ENCODE peak calls at places on chromosome 1, in seven cellular contexts. N is hepatocyte, I is mammary epithelial cell, O is brain microvascular endothelial cell, Q is Panc1, T is transverse colon, J is IMR-90. Z is an unnamed sample.

GRCh38 chr1:155897746-155898145 is 13.4 kb downstream of the RIT1 start:
- DNase-seq in N (no peak), I (no peak), O (no peak), Q (no peak), T (no peak), J (peak; percentile 4), Z (no peak)

GRCh38 chr1:205355054-205355453 is 1.7 kb downstream of the KLHDC8A start:
- DNase-seq in N (no peak), I (peak; percentile 48), O (no peak), Q (no peak), T (peak; percentile 86), J (no peak), Z (no peak)

GRCh38 chr1:231037585-231038517 is 2.2 kb downstream of the FAM89A start:
- DNase-seq in N (peak; percentile 23), I (no peak), O (peak; percentile 38), Q (no peak), T (no peak), J (no peak), Z (no peak)

GRCh38 chr1:175145899-175146298 is 46.7 kb downstream of the KIAA0040 start:
- DNase-seq in N (no peak), I (peak; percentile 46), O (no peak), Q (no peak), T (no peak), J (no peak), Z (no peak)

GRCh38 chr1:157163273-157164127 is 25.3 kb upstream of the ETV3 start:
- DNase-seq in N (peak; percentile 79), I (peak; percentile 43), O (peak; percentile 47), Q (peak; percentile 60), T (peak; percentile 80), J (peak; percentile 48), Z (peak; percentile 34)

GRCh38 chr1:26788515-26788785 is 700 bp downstream of the PIGV start:
- DNase-seq in N (no peak), I (no peak), O (no peak), Q (no peak), T (no peak), J (no peak), Z (no peak)

GRCh38 chr1:43819354-43819753 is 112.0 kb downstream of the ST3GAL3 start:
- DNase-seq in N (no peak), I (no peak), O (no peak), Q (no peak), T (no peak), J (no peak), Z (no peak)

GRCh38 chr1:197062692-197063091 is 4.4 kb downstream of the F13B start:
- DNase-seq in N (no peak), I (no peak), O (no peak), Q (no peak), T (no peak), J (no peak), Z (no peak)

GRCh38 chr1:224392411-224393249 is 36.0 kb downstream of the CNIH4 start:
- DNase-seq in N (no peak), I (no peak), O (no peak), Q (no peak), T (no peak), J (peak; percentile 70), Z (no peak)

GRCh38 chr1:77218477-77219165 is 609 bp downstream of the PIGK start:
- DNase-seq in N (peak; percentile 8), I (peak; percentile 8), O (peak; percentile 16), Q (no peak), T (no peak), J (peak; percentile 27), Z (peak; percentile 18)

GRCh38 chr1:2024451-2024850 is 5.3 kb downstream of the GABRD start:
- DNase-seq in N (no peak), I (no peak), O (no peak), Q (no peak), T (no peak), J (no peak), Z (no peak)

GRCh38 chr1:2023187-2023586 is 4.0 kb downstream of the GABRD start:
- DNase-seq in N (no peak), I (no peak), O (no peak), Q (no peak), T (no peak), J (no peak), Z (no peak)

GRCh38 chr1:2025491-2025981 is 6.4 kb downstream of the GABRD start:
- DNase-seq in N (no peak), I (no peak), O (no peak), Q (no peak), T (peak; percentile 27), J (no peak), Z (no peak)

GRCh38 chr1:2022063-2022770 is 3.1 kb downstream of the GABRD start:
- DNase-seq in N (no peak), I (no peak), O (no peak), Q (no peak), T (no peak), J (no peak), Z (no peak)

GRCh38 chr1:2024887-2025286 is 5.7 kb downstream of the GABRD start:
- DNase-seq in N (no peak), I (no peak), O (no peak), Q (no peak), T (no peak), J (no peak), Z (no peak)
- H3K27me3 ChIP-seq in N (peaks cover 25% of the 10 kb centered on the region), I (peaks cover 8% of the 10 kb centered on the region), O (peaks cover 27% of the 10 kb centered on the region), Q (no peaks in the 10 kb centered on the region), T (peaks cover 51% of the 10 kb centered on the region), J (peaks cover 58% of the 10 kb centered on the region), Z (peaks cover 30% of the 10 kb centered on the region)

GRCh38 chr1:12384836-12385456 is 155.1 kb downstream of the VPS13D start:
- DNase-seq in N (no peak), I (no peak), O (no peak), Q (no peak), T (no peak), J (no peak), Z (no peak)

GRCh38 chr1:12383001-12383400 is 153.2 kb downstream of the VPS13D start:
- DNase-seq in N (no peak), I (peak; percentile 71), O (no peak), Q (no peak), T (no peak), J (no peak), Z (peak; percentile 82)

GRCh38 chr1:12376236-12377064 is 146.6 kb downstream of the VPS13D start:
- DNase-seq in N (peak; percentile 16), I (no peak), O (no peak), Q (no peak), T (no peak), J (no peak), Z (no peak)

GRCh38 chr1:12383786-12384185 is 154.0 kb downstream of the VPS13D start:
- DNase-seq in N (no peak), I (peak; percentile 57), O (peak; percentile 38), Q (no peak), T (no peak), J (peak; percentile 37), Z (peak; percentile 57)

DNA sequence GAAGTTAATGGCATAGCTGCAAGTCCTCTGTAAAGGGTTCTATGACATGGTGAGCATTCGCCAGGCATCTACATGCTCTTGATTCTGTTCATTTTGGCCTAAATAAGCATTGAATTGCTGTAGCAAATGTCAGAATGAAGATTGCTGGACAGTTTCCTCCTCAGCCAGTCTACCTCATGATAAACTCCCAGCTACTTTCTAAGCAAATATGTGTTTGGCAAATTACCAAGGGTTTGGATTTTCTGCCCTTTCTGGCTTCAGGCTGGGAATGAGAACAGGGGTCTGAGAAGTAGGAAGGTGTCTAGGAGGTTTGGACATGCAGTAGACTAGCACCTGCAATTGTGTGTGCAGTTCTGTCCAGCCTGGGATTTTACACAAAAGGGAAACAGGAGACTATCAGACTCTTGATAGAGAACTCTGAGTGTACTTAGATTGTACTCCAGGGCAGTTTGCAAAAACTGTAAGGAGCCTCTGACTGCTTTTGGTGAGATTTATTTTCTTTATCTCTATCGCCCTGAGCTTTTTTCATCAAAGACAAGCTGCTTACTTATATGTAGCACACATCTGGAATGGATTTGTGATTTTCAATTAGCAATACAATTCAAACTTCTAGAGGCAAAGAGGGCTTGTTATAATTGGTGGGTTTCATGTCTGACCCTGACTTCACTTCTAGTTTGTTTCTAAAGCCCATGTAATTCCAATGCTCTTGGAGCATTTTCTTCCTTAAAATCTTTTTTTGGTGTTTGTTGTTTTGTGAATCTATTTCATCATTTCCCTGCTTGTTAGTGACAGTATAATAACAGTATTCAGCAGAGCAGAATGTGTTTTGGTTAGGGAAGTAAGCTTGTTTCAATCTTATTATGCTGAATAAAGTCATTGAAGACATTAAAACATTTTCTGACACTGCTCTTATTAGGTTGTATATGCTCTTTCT is 150.8 kb downstream of the VPS13D start:
- DNase-seq in N (no peak), I (no peak), O (no peak), Q (no peak), T (no peak), J (no peak), Z (no peak)
- H3K27ac ChIP-seq in N (peak overlapping the region; percentile 90), I (no peak overlapping the region), O (no peak overlapping the region), Q (peak overlapping the region; percentile 74), T (peak overlapping the region; percentile 74), J (no peak overlapping the region), Z (no peak overlapping the region)

DNA sequence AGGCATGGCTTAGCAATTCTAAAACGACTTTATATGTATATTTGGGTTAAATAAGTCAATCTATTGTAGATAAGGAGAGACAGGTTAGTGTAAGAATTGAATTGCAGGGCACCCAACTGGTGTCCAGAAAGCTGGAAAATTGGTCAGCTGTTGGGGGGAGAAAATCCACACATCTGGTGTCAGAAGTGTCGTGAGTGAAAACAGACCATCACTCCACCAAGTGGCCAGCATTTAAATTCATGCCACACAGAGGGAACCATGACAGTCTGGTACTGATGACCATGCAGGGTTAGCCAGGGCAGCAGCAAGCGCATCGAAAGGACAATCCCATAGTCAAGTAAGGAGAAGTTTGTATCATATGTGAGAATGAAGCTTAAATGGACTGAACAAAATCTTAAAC is 11.7 kb downstream of the LAX1 start:
- DNase-seq in N (no peak), I (no peak), O (no peak), Q (no peak), T (no peak), J (no peak), Z (no peak)
- TF ChIP-seq CTCF in N (peak; percentile 12), I (peak; percentile 48), O (peak; percentile 26), Q (no peak), T (peak; percentile 9), J (no peak), Z (peak; percentile 53)

GRCh38 chr1:2110738-2111673 is 60.8 kb downstream of the PRKCZ start:
- DNase-seq in N (no peak), I (no peak), O (no peak), Q (no peak), T (no peak), J (no peak), Z (no peak)

GRCh38 chr1:2110191-2110737 is 60.1 kb downstream of the PRKCZ start:
- DNase-seq in N (no peak), I (no peak), O (no peak), Q (no peak), T (no peak), J (no peak), Z (no peak)

GRCh38 chr1:2108213-2108876 is 58.1 kb downstream of the PRKCZ start:
- DNase-seq in N (peak; percentile 54), I (no peak), O (peak; percentile 58), Q (no peak), T (no peak), J (peak; percentile 49), Z (no peak)

GRCh38 chr1:2108877-2109580 is 58.8 kb downstream of the PRKCZ start:
- DNase-seq in N (no peak), I (no peak), O (no peak), Q (no peak), T (no peak), J (no peak), Z (no peak)

DNA sequence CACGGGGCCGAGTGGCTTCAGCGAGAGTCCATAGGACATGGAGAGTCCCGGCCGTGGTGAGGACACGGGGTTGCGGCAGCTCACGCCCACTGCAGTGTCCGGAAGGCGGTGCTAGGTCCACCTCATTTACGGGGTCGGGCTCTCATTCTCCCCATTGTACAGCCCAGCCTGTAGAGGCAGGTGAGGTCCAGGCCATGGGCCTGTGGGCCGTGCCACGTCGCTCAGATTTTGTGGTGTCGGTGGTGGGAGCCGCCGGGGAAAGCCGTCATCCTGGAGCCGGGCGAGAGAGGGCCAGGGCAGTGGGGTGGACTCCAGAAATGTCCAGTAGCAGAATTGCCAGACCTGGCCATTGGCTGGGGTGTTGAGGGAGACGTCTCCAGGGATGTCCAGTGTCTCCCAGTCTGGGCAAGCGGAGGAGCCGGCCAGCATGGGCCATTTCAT is 59.4 kb downstream of the PRKCZ start:
- DNase-seq in N (no peak), I (no peak), O (no peak), Q (no peak), T (no peak), J (no peak), Z (no peak)
- H3K27me3 ChIP-seq in N (no peaks in the 10 kb centered on the region), I (no peaks in the 10 kb centered on the region), O (no peaks in the 10 kb centered on the region), Q (no peaks in the 10 kb centered on the region), T (no peaks in the 10 kb centered on the region), J (peaks cover 11% of the 10 kb centered on the region), Z (no peaks in the 10 kb centered on the region)